ENCODE peak calls at places on chromosomes 13 and 19, in ten cellular contexts. T is CD8-positive, alpha-beta memory T cell; O is CD8-positive, alpha-beta T cell; L is DMS153; C is NCI-H1930; B is NCI-H1048; H is stimulated activated CD4-positive, alpha-beta T cell treated with anti-CD3 and anti-CD28 coated beads, TNF-alpha, amount 100 ng/mL, for 4 hours; J is naive thymus-derived CD4-positive, alpha-beta T cell; I is fibroblast of pulmonary artery; A is neural crest cell. X is an unnamed sample.

GRCh38 chr19:11214387-11214786 is 17.0 kb upstream of the KANK2 start:
- DNase-seq in J (no peak), L (no peak), A (no peak), O (no peak), B (no peak), I (no peak), C (no peak), H (no peak), T (no peak), X (no peak)

GRCh38 chr19:6101291-6101690 is 9.0 kb downstream of the RFX2 start:
- DNase-seq in L (no peak), H (no peak), A (no peak), O (no peak), C (no peak), B (no peak), J (no peak), T (no peak), I (no peak), X (no peak)

GRCh38 chr13:99376132-99376531 is 68.9 kb upstream of the GPR183 start:
- DNase-seq in B (no peak), A (no peak), I (no peak), L (no peak), C (no peak), J (no peak), H (no peak), O (no peak), T (no peak), X (no peak)

GRCh38 chr13:89307278-89307677 is 1636.1 kb downstream of the SLITRK5 start:
- DNase-seq in J (no peak), H (no peak), I (no peak), L (no peak), T (no peak), A (no peak), O (no peak), C (no peak), B (no peak), X (no peak)

GRCh38 chr19:55544776-55545439 is 435 bp downstream of the SBK3 start:
- DNase-seq in O (no peak), H (no peak), L (no peak), C (no peak), J (no peak), A (no peak), I (no peak), T (no peak), B (no peak), X (no peak)

GRCh38 chr13:37791699-37792098 is 77.9 kb downstream of the TRPC4 start:
- DNase-seq in A (no peak), T (no peak), J (no peak), H (no peak), B (no peak), L (no peak), C (no peak), O (no peak), I (peak), X (no peak)

GRCh38 chr13:51396352-51396751 is 56.5 kb downstream of the INTS6 start:
- DNase-seq in J (no peak), T (no peak), B (no peak), C (no peak), H (no peak), O (no peak), A (no peak), L (no peak), I (peak), X (no peak)

GRCh38 chr19:5036733-5037681 is 68.1 kb downstream of the KDM4B start:
- DNase-seq in C (no peak), O (no peak), A (no peak), I (peak), L (no peak), B (no peak), J (no peak), H (no peak), T (no peak), X (peak)

GRCh38 chr19:6232567-6232966 is 47.2 kb downstream of the MLLT1 start:
- DNase-seq in C (no peak), H (no peak), I (peak), O (no peak), J (no peak), T (no peak), A (no peak), B (no peak), L (no peak), X (no peak)

GRCh38 chr13:45456196-45456972 is 8.4 kb upstream of the COG3 start:
- DNase-seq in C (no peak), J (no peak), B (no peak), L (no peak), O (no peak), T (no peak), H (no peak), I (peak), A (no peak), X (no peak)

GRCh38 chr19:17790059-17790780 is 4.7 kb upstream of the B3GNT3 start:
- DNase-seq in A (no peak), J (no peak), O (no peak), H (no peak), C (no peak), B (no peak), L (peak), I (no peak), T (no peak), X (no peak)

GRCh38 chr13:40622761-40623160 is 43.7 kb downstream of the FOXO1 start:
- DNase-seq in I (no peak), H (no peak), C (no peak), A (no peak), J (no peak), O (no peak), T (no peak), B (no peak), L (no peak), X (no peak)

GRCh38 chr13:77779461-77780272 is 82.2 kb downstream of the SLAIN1 start:
- DNase-seq in O (no peak), I (peak), J (no peak), H (no peak), L (peak), B (peak), T (no peak), C (peak), A (peak), X (no peak)

GRCh38 chr13:85798999-85799646 is at the start of gene SLITRK6:
- DNase-seq in C (no peak), B (no peak), H (no peak), I (peak), L (peak), J (no peak), O (no peak), T (no peak), A (no peak), X (no peak)

GRCh38 chr19:55700813-55701212 is 25.8 kb downstream of the EPN1 start:
- DNase-seq in T (no peak), I (no peak), L (no peak), O (no peak), B (no peak), C (no peak), J (no peak), A (no peak), H (no peak), X (no peak)

GRCh38 chr19:34173145-34173956 is 1.0 kb downstream of the LSM14A start:
- DNase-seq in B (peak), L (no peak), A (peak), H (peak), O (peak), T (no peak), I (peak), J (no peak), C (no peak), X (no peak)

GRCh38 chr19:13118424-13119193 is 545 bp downstream of the NACC1 start:
- DNase-seq in L (peak), J (no peak), I (peak), H (no peak), O (no peak), T (peak), C (no peak), B (no peak), A (no peak), X (no peak)

GRCh38 chr13:34430294-34430693 is 511.8 kb upstream of the NBEA start:
- DNase-seq in I (peak), T (no peak), H (no peak), O (no peak), L (no peak), C (no peak), B (no peak), A (no peak), J (no peak), X (no peak)

GRCh38 chr19:16899566-16900075 is 10.8 kb downstream of the F2RL3 start:
- DNase-seq in O (no peak), I (peak), L (no peak), B (no peak), H (no peak), T (no peak), C (no peak), J (no peak), A (peak), X (no peak)

GRCh38 chr19:5890099-5890498 is 13.5 kb downstream of the NDUFA11 start:
- DNase-seq in C (no peak), H (no peak), O (no peak), I (no peak), B (no peak), L (no peak), A (no peak), T (no peak), J (no peak), X (no peak)

GRCh38 chr19:18896421-18896841 is 473 bp upstream of the CERS1 start:
- DNase-seq in H (no peak), T (no peak), O (no peak), A (no peak), I (no peak), J (no peak), L (no peak), C (no peak), B (no peak), X (peak)

GRCh38 chr13:21069561-21070004 is 8.2 kb upstream of the LATS2 start:
- DNase-seq in L (no peak), T (no peak), C (no peak), J (no peak), O (no peak), A (no peak), B (no peak), H (no peak), I (peak), X (no peak)

GRCh38 chr13:51683537-51684050 is 99.3 kb downstream of the WDFY2 start:
- DNase-seq in T (no peak), B (no peak), O (no peak), A (no peak), I (no peak), L (no peak), C (no peak), J (no peak), H (no peak), X (no peak)